ENCODE peak calls at places on chromosomes 12 and 14, in five cellular contexts. One of them, this sample, is unnamed.

GRCh38 chr12:31280183-31280582 is 45.8 kb downstream of the SINHCAF start:
- DNase-seq in pancreas: no peak
- DNase-seq in GM13977: no peak
- DNase-seq in spleen: no peak
- DNase-seq in Peyer's patch: no peak
- DNase-seq in this sample: no peak

GRCh38 chr12:95970905-95971304 is 25.2 kb downstream of the HAL start:
- DNase-seq in pancreas: no peak
- DNase-seq in GM13977: no peak
- DNase-seq in spleen: no peak
- DNase-seq in Peyer's patch: no peak
- DNase-seq in this sample: no peak

GRCh38 chr12:55681142-55682077 is 26.3 kb downstream of the ITGA7 start:
- DNase-seq in pancreas: peak
- DNase-seq in GM13977: no peak
- DNase-seq in spleen: peak
- DNase-seq in Peyer's patch: peak
- DNase-seq in this sample: no peak

GRCh38 chr12:98464155-98464554 is 51.2 kb upstream of the TMPO start:
- DNase-seq in pancreas: no peak
- DNase-seq in GM13977: no peak
- DNase-seq in spleen: no peak
- DNase-seq in Peyer's patch: no peak
- DNase-seq in this sample: peak

GRCh38 chr14:64549805-64550538 is at the start of gene PPP1R36:
- DNase-seq in pancreas: peak
- DNase-seq in GM13977: peak
- DNase-seq in spleen: peak
- DNase-seq in Peyer's patch: no peak
- DNase-seq in this sample: no peak

GRCh38 chr14:50736932-50737419 is 68.9 kb upstream of the SAV1 start:
- DNase-seq in pancreas: no peak
- DNase-seq in GM13977: peak
- DNase-seq in spleen: no peak
- DNase-seq in Peyer's patch: no peak
- DNase-seq in this sample: no peak

GRCh38 chr14:39230416-39230815 is 3.3 kb upstream of the MIA2 start:
- DNase-seq in pancreas: no peak
- DNase-seq in GM13977: no peak
- DNase-seq in spleen: no peak
- DNase-seq in Peyer's patch: no peak
- DNase-seq in this sample: no peak

GRCh38 chr14:97107070-97107469 is 309.9 kb downstream of the VRK1 start:
- DNase-seq in pancreas: no peak
- DNase-seq in GM13977: no peak
- DNase-seq in spleen: no peak
- DNase-seq in Peyer's patch: no peak
- DNase-seq in this sample: no peak

GRCh38 chr12:41663487-41664258 is 475.6 kb downstream of the PDZRN4 start:
- DNase-seq in pancreas: no peak
- DNase-seq in GM13977: no peak
- DNase-seq in spleen: no peak
- DNase-seq in Peyer's patch: no peak
- DNase-seq in this sample: no peak

GRCh38 chr14:66624319-66624937 is 116.5 kb downstream of the GPHN start:
- DNase-seq in pancreas: no peak
- DNase-seq in GM13977: peak
- DNase-seq in spleen: no peak
- DNase-seq in Peyer's patch: no peak
- DNase-seq in this sample: no peak

GRCh38 chr14:20415723-20416622 is 2.7 kb upstream of the TEP1 start:
- DNase-seq in pancreas: no peak
- DNase-seq in GM13977: peak
- DNase-seq in spleen: no peak
- DNase-seq in Peyer's patch: peak
- DNase-seq in this sample: no peak

GRCh38 chr12:54280401-54281260 is at the start of gene HNRNPA1:
- DNase-seq in pancreas: peak
- DNase-seq in GM13977: peak
- DNase-seq in spleen: peak
- DNase-seq in Peyer's patch: peak
- DNase-seq in this sample: peak
- TF ChIP-seq CTCF in pancreas: no peak
- TF ChIP-seq CTCF in GM13977: no peak
- TF ChIP-seq CTCF in spleen: peak
- TF ChIP-seq CTCF in Peyer's patch: no peak
- TF ChIP-seq CTCF in this sample: no peak

DNA sequence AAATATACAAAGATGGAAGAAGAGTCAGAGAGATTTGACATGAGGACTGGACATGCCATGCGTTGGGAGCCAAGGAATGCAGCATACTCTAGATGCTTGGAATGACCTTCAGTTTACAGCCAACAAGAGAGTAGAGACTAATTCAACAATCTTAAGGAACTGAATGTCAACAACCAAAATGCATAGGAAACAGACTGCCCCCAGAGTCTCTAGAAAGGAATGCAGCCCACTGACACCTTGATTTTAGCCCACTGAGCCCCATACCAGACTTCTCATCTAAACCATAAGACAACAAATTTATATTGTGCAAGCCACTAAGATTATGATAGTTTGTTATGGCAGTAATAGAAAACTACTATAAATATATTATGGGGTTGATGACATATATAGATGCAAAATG is 611.2 kb downstream of the RPS29 start:
- DNase-seq in pancreas: no peak
- DNase-seq in GM13977: no peak
- DNase-seq in spleen: no peak
- DNase-seq in Peyer's patch: no peak
- DNase-seq in this sample: no peak
- TF ChIP-seq CTCF in pancreas: no peak
- TF ChIP-seq CTCF in GM13977: no peak
- TF ChIP-seq CTCF in spleen: no peak
- TF ChIP-seq CTCF in Peyer's patch: no peak
- TF ChIP-seq CTCF in this sample: no peak

DNA sequence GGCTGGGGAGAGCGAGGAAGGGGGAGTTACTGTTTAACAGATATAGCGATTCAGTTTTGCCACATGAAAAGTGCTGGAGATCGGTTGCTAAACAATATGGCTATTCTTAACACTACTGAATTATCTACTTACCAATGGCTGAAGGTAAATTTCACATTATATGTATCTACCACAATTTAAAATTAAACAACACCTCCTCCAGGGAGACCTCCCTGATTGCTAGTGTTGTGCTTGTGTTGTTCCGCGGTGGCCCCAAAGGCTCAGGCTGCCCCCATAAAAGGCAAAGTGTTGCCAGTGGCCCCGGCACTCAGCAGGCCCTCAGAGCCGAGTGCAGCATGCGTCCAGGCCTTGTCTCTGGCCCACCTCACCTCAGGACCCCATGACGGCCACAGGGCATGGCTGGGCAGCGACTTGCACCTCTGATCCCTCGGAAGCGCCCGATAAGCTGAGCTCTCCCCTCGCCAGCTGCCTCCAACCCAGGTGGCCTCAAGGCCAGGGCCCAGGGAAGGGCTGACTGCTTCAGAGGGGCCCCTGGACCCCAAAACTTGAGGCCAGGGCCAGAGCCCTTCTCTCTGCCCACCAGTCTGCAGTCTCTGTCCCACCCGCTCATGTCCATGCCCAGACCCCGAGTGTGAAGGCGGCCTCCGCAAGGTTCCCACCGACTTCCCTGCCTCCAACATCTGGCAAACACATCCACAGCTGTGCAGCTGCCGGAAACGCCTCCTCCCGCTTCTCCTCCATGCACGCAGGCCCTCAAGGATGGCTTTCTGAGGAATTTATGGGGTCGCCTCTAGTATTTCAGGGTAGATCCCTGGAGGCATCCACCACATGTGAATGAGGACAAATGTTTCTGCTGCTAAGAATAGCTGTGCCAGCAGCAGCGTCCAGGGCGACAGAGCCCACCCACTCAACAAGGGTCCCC is 60.0 kb downstream of the NCOR2 start:
- DNase-seq in pancreas: peak
- DNase-seq in GM13977: no peak
- DNase-seq in spleen: no peak
- DNase-seq in Peyer's patch: no peak
- DNase-seq in this sample: no peak
- TF ChIP-seq CTCF in pancreas: no peak
- TF ChIP-seq CTCF in GM13977: no peak
- TF ChIP-seq CTCF in spleen: no peak
- TF ChIP-seq CTCF in Peyer's patch: no peak
- TF ChIP-seq CTCF in this sample: no peak

GRCh38 chr12:121013715-121014114 is 2.6 kb downstream of the C12orf43 start:
- DNase-seq in pancreas: no peak
- DNase-seq in GM13977: no peak
- DNase-seq in spleen: no peak
- DNase-seq in Peyer's patch: no peak
- DNase-seq in this sample: no peak
- TF ChIP-seq CTCF in pancreas: no peak
- TF ChIP-seq CTCF in GM13977: peak
- TF ChIP-seq CTCF in spleen: no peak
- TF ChIP-seq CTCF in Peyer's patch: no peak
- TF ChIP-seq CTCF in this sample: no peak

GRCh38 chr12:132496710-132497109 is 6.8 kb downstream of the FBRSL1 start:
- DNase-seq in pancreas: no peak
- DNase-seq in GM13977: no peak
- DNase-seq in spleen: peak
- DNase-seq in Peyer's patch: no peak
- DNase-seq in this sample: no peak
- TF ChIP-seq CTCF in pancreas: no peak
- TF ChIP-seq CTCF in GM13977: no peak
- TF ChIP-seq CTCF in spleen: no peak
- TF ChIP-seq CTCF in Peyer's patch: no peak
- TF ChIP-seq CTCF in this sample: no peak

DNA sequence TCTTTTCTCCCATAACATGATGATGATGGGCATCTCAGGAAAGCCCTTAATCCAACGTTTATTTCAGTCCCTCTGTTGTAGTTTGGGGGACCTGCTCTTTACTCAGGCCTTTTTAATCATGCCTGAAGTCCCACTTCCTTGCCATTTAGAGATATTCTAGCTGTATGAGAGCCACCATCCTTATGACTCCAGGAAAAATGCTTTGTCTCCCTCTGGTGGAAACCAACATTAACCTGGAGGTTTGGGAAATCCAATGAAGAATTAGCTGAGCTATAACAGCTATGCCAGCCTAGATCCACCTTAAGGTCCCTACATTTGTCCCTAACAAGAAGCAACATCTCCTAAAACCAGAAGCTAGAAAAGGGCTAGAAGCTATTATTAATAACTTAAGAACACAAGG is 1399.1 kb downstream of the LRFN5 start:
- DNase-seq in pancreas: no peak
- DNase-seq in GM13977: no peak
- DNase-seq in spleen: no peak
- DNase-seq in Peyer's patch: no peak
- DNase-seq in this sample: no peak
- TF ChIP-seq CTCF in pancreas: no peak
- TF ChIP-seq CTCF in GM13977: no peak
- TF ChIP-seq CTCF in spleen: no peak
- TF ChIP-seq CTCF in Peyer's patch: no peak
- TF ChIP-seq CTCF in this sample: no peak

GRCh38 chr12:132342322-132342721 is 12.9 kb upstream of the GALNT9 start:
- DNase-seq in pancreas: no peak
- DNase-seq in GM13977: no peak
- DNase-seq in spleen: no peak
- DNase-seq in Peyer's patch: no peak
- DNase-seq in this sample: no peak
- TF ChIP-seq CTCF in pancreas: no peak
- TF ChIP-seq CTCF in GM13977: no peak
- TF ChIP-seq CTCF in spleen: peak
- TF ChIP-seq CTCF in Peyer's patch: no peak
- TF ChIP-seq CTCF in this sample: peak

GRCh38 chr12:114935658-114936057 is 251.7 kb upstream of the TBX3 start:
- DNase-seq in pancreas: no peak
- DNase-seq in GM13977: no peak
- DNase-seq in spleen: no peak
- DNase-seq in Peyer's patch: no peak
- DNase-seq in this sample: no peak
- TF ChIP-seq CTCF in pancreas: no peak
- TF ChIP-seq CTCF in GM13977: no peak
- TF ChIP-seq CTCF in spleen: no peak
- TF ChIP-seq CTCF in Peyer's patch: peak
- TF ChIP-seq CTCF in this sample: no peak

This sample was measured in CD14-positive monocyte.